ENCODE peak calls at places on chromosomes 1 and 21, in five cellular contexts. One of them, this sample, is unnamed.

GRCh38 chr1:244397086-244397485 is 54.6 kb downstream of the ADSS2 start:
- DNase-seq in tibial nerve: no peak
- DNase-seq in A549: no peak
- DNase-seq in esophagus muscularis mucosa: no peak
- DNase-seq in stomach: no peak
- DNase-seq in this sample: no peak

GRCh38 chr1:61741682-61742619 is at the start of gene PATJ:
- DNase-seq in esophagus muscularis mucosa: no peak
- DNase-seq in stomach: peak
- DNase-seq in A549: peak
- DNase-seq in tibial nerve: peak
- DNase-seq in this sample: peak

GRCh38 chr1:206909167-206909882 is 12.1 kb downstream of the IL24 start:
- DNase-seq in esophagus muscularis mucosa: no peak
- DNase-seq in tibial nerve: peak
- DNase-seq in A549: peak
- DNase-seq in stomach: peak
- DNase-seq in this sample: peak

GRCh38 chr1:201466492-201466891 is 2.5 kb downstream of the PHLDA3 start:
- DNase-seq in esophagus muscularis mucosa: no peak
- DNase-seq in tibial nerve: no peak
- DNase-seq in stomach: peak
- DNase-seq in A549: no peak
- DNase-seq in this sample: peak

GRCh38 chr1:54604572-54605370 is 18.6 kb downstream of the FAM151A start:
- DNase-seq in A549: no peak
- DNase-seq in stomach: no peak
- DNase-seq in esophagus muscularis mucosa: no peak
- DNase-seq in tibial nerve: no peak
- DNase-seq in this sample: no peak

GRCh38 chr1:215507119-215507518 is 60.0 kb upstream of the KCTD3 start:
- DNase-seq in A549: no peak
- DNase-seq in stomach: no peak
- DNase-seq in esophagus muscularis mucosa: no peak
- DNase-seq in tibial nerve: no peak
- DNase-seq in this sample: no peak

GRCh38 chr1:12424150-12424549 is 193.9 kb downstream of the DHRS3 start:
- DNase-seq in stomach: no peak
- DNase-seq in tibial nerve: no peak
- DNase-seq in A549: no peak
- DNase-seq in esophagus muscularis mucosa: no peak
- DNase-seq in this sample: no peak

GRCh38 chr1:87953732-87954344 is 625.2 kb downstream of the LMO4 start:
- DNase-seq in esophagus muscularis mucosa: no peak
- DNase-seq in tibial nerve: peak
- DNase-seq in stomach: peak
- DNase-seq in A549: peak
- DNase-seq in this sample: peak

GRCh38 chr1:25837253-25837875 is 17.6 kb downstream of the MTFR1L start:
- DNase-seq in A549: peak
- DNase-seq in stomach: no peak
- DNase-seq in esophagus muscularis mucosa: no peak
- DNase-seq in tibial nerve: no peak
- DNase-seq in this sample: no peak

GRCh38 chr1:207997486-207998268 is 86.8 kb upstream of the CD34 start:
- DNase-seq in A549: peak
- DNase-seq in stomach: peak
- DNase-seq in tibial nerve: peak
- DNase-seq in esophagus muscularis mucosa: peak
- DNase-seq in this sample: peak

GRCh38 chr1:167776151-167776550 is 54.4 kb downstream of the MPZL1 start:
- DNase-seq in esophagus muscularis mucosa: peak
- DNase-seq in stomach: no peak
- DNase-seq in tibial nerve: no peak
- DNase-seq in A549: no peak
- DNase-seq in this sample: no peak

GRCh38 chr1:94332952-94333351 is 85.2 kb upstream of the ABCD3 start:
- DNase-seq in esophagus muscularis mucosa: no peak
- DNase-seq in tibial nerve: no peak
- DNase-seq in stomach: no peak
- DNase-seq in A549: no peak
- DNase-seq in this sample: no peak

GRCh38 chr21:46604329-46604974 is 430 bp downstream of the S100B start:
- DNase-seq in stomach: no peak
- DNase-seq in tibial nerve: no peak
- DNase-seq in esophagus muscularis mucosa: no peak
- DNase-seq in A549: no peak
- DNase-seq in this sample: no peak

GRCh38 chr1:18302788-18303413 is 177.8 kb upstream of the KLHDC7A start:
- DNase-seq in A549: no peak
- DNase-seq in stomach: no peak
- DNase-seq in tibial nerve: no peak
- DNase-seq in esophagus muscularis mucosa: no peak
- DNase-seq in this sample: no peak

GRCh38 chr1:109807822-109808680 is 44.3 kb upstream of the EPS8L3 start:
- DNase-seq in A549: peak
- DNase-seq in stomach: no peak
- DNase-seq in tibial nerve: no peak
- DNase-seq in esophagus muscularis mucosa: no peak
- DNase-seq in this sample: no peak

GRCh38 chr1:246117066-246117791 is 389.9 kb downstream of the SMYD3 start:
- DNase-seq in esophagus muscularis mucosa: no peak
- DNase-seq in A549: peak
- DNase-seq in stomach: peak
- DNase-seq in tibial nerve: no peak
- DNase-seq in this sample: peak

GRCh38 chr1:17230671-17231310 is 18.1 kb upstream of the PADI3 start:
- DNase-seq in tibial nerve: no peak
- DNase-seq in esophagus muscularis mucosa: no peak
- DNase-seq in stomach: no peak
- DNase-seq in A549: no peak
- DNase-seq in this sample: no peak

GRCh38 chr1:28160677-28161328 is 15.7 kb downstream of the PTAFR start:
- DNase-seq in esophagus muscularis mucosa: no peak
- DNase-seq in stomach: no peak
- DNase-seq in A549: no peak
- DNase-seq in tibial nerve: no peak
- DNase-seq in this sample: peak

GRCh38 chr1:69569983-69570755 is 2.4 kb downstream of the LRRC7 start:
- DNase-seq in tibial nerve: no peak
- DNase-seq in esophagus muscularis mucosa: no peak
- DNase-seq in stomach: no peak
- DNase-seq in A549: no peak
- DNase-seq in this sample: no peak

GRCh38 chr1:205832326-205832751 is 17.6 kb downstream of the PM20D1 start:
- DNase-seq in esophagus muscularis mucosa: no peak
- DNase-seq in A549: no peak
- DNase-seq in stomach: no peak
- DNase-seq in tibial nerve: no peak
- DNase-seq in this sample: no peak

GRCh38 chr1:117590273-117590925 is 15.4 kb upstream of the TENT5C start:
- DNase-seq in esophagus muscularis mucosa: no peak
- DNase-seq in stomach: peak
- DNase-seq in A549: no peak
- DNase-seq in tibial nerve: no peak
- DNase-seq in this sample: no peak

GRCh38 chr1:74498901-74499300 is 13.5 kb downstream of the LRRC53 start:
- DNase-seq in esophagus muscularis mucosa: no peak
- DNase-seq in A549: no peak
- DNase-seq in stomach: no peak
- DNase-seq in tibial nerve: no peak
- DNase-seq in this sample: no peak

GRCh38 chr21:42618713-42619112 is 34.7 kb upstream of the PDE9A start:
- DNase-seq in tibial nerve: no peak
- DNase-seq in A549: no peak
- DNase-seq in esophagus muscularis mucosa: no peak
- DNase-seq in stomach: no peak
- DNase-seq in this sample: no peak

GRCh38 chr1:15071936-15072335 is 81.6 kb upstream of the TMEM51 start:
- DNase-seq in esophagus muscularis mucosa: no peak
- DNase-seq in tibial nerve: no peak
- DNase-seq in A549: no peak
- DNase-seq in stomach: no peak
- DNase-seq in this sample: no peak

GRCh38 chr1:116485976-116486375 is 84.8 kb downstream of the CD58 start:
- DNase-seq in esophagus muscularis mucosa: no peak
- DNase-seq in tibial nerve: no peak
- DNase-seq in stomach: no peak
- DNase-seq in A549: no peak
- DNase-seq in this sample: no peak

GRCh38 chr1:944341-945325 is 14.4 kb downstream of the NOC2L start:
- DNase-seq in stomach: no peak
- DNase-seq in tibial nerve: no peak
- DNase-seq in A549: peak
- DNase-seq in esophagus muscularis mucosa: no peak
- DNase-seq in this sample: no peak

GRCh38 chr1:55447488-55447887 is 232.3 kb upstream of the USP24 start:
- DNase-seq in A549: peak
- DNase-seq in tibial nerve: no peak
- DNase-seq in esophagus muscularis mucosa: no peak
- DNase-seq in stomach: no peak
- DNase-seq in this sample: no peak

GRCh38 chr1:157512036-157512969 is 40.0 kb downstream of the FCRL5 start:
- DNase-seq in A549: no peak
- DNase-seq in esophagus muscularis mucosa: no peak
- DNase-seq in stomach: no peak
- DNase-seq in tibial nerve: no peak
- DNase-seq in this sample: no peak

GRCh38 chr1:10658396-10659066 is 137.9 kb downstream of the CASZ1 start:
- DNase-seq in stomach: no peak
- DNase-seq in A549: no peak
- DNase-seq in esophagus muscularis mucosa: no peak
- DNase-seq in tibial nerve: no peak
- DNase-seq in this sample: no peak

GRCh38 chr21:28932717-28933116 is 60.0 kb downstream of the LTN1 start:
- DNase-seq in esophagus muscularis mucosa: no peak
- DNase-seq in tibial nerve: no peak
- DNase-seq in stomach: no peak
- DNase-seq in A549: no peak
- DNase-seq in this sample: no peak

GRCh38 chr1:119475866-119476439 is 31.1 kb upstream of the HSD3B1 start:
- DNase-seq in A549: peak
- DNase-seq in stomach: peak
- DNase-seq in tibial nerve: peak
- DNase-seq in esophagus muscularis mucosa: peak
- DNase-seq in this sample: peak

GRCh38 chr21:45286671-45287437 is 841 bp downstream of the POFUT2 start:
- DNase-seq in tibial nerve: peak
- DNase-seq in stomach: peak
- DNase-seq in A549: no peak
- DNase-seq in esophagus muscularis mucosa: no peak
- DNase-seq in this sample: peak

GRCh38 chr21:45897191-45898027 is 84.2 kb upstream of the COL6A1 start:
- DNase-seq in stomach: no peak
- DNase-seq in tibial nerve: no peak
- DNase-seq in A549: no peak
- DNase-seq in esophagus muscularis mucosa: no peak
- DNase-seq in this sample: no peak

GRCh38 chr1:234607091-234608025 is 2.6 kb downstream of the IRF2BP2 start:
- DNase-seq in tibial nerve: no peak
- DNase-seq in A549: peak
- DNase-seq in esophagus muscularis mucosa: no peak
- DNase-seq in stomach: peak
- DNase-seq in this sample: peak

GRCh38 chr1:37704966-37705365 is 12.7 kb downstream of the CDCA8 start:
- DNase-seq in A549: no peak
- DNase-seq in esophagus muscularis mucosa: no peak
- DNase-seq in stomach: no peak
- DNase-seq in tibial nerve: no peak
- DNase-seq in this sample: no peak

DNA sequence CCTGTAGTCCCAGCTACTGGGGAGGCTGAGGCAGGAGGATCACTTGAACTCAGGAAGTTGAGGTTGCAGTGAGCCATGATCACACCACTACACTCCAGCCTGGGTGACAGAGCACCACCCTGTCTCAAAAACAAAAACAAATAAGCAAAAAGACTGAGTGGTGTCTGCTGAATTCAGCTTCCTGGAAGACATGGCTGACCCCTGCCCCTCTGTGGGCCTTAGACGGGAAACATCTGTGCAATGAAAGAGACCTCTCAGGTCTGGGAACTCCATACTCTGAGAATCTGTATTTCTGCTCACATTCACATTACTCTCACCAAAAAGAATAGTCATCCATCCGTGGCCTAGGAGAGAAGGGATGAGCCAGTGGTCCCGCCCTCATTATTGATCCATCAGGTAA is 2.0 kb downstream of the HTR1D start:
- DNase-seq in tibial nerve: no peak
- DNase-seq in esophagus muscularis mucosa: no peak
- DNase-seq in A549: no peak
- DNase-seq in stomach: no peak
- DNase-seq in this sample: no peak
- H3K4me3 ChIP-seq in tibial nerve: no peak
- H3K4me3 ChIP-seq in esophagus muscularis mucosa: no peak
- H3K4me3 ChIP-seq in A549: peak
- H3K4me3 ChIP-seq in stomach: no peak
- H3K4me3 ChIP-seq in this sample: no peak

GRCh38 chr1:229342305-229342901 is 444 bp downstream of the CCSAP start:
- DNase-seq in esophagus muscularis mucosa: no peak
- DNase-seq in tibial nerve: peak
- DNase-seq in A549: peak
- DNase-seq in stomach: peak
- DNase-seq in this sample: peak
- TF ChIP-seq EP300 in esophagus muscularis mucosa: no peak
- TF ChIP-seq EP300 in tibial nerve: peak
- TF ChIP-seq EP300 in A549: no peak
- TF ChIP-seq EP300 in stomach: no peak
- TF ChIP-seq EP300 in this sample: no peak

DNA sequence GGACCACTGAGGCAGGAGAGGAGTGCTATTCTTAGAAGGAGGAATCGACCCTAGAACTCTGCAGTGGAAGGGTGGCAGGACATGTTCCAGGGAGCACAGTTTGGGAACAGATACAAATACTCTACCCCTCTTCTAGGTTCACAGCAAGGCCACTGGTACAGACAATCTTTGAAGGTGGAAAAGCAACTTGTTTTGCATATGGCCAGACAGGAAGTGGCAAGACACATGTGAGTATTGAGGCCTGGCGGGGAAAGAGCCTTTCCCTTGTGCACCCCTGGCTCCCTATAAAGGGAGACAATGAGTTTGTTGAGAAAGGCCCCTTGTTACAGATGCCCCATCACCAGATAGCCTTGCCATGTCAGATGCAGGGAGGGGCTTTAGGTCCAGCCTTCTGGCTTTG is 17.8 kb downstream of the KIF2C start:
- DNase-seq in A549: no peak
- DNase-seq in esophagus muscularis mucosa: no peak
- DNase-seq in stomach: no peak
- DNase-seq in tibial nerve: no peak
- DNase-seq in this sample: no peak
- H3K27ac ChIP-seq in A549: no peak
- H3K27ac ChIP-seq in esophagus muscularis mucosa: no peak
- H3K27ac ChIP-seq in stomach: no peak
- H3K27ac ChIP-seq in tibial nerve: no peak
- H3K27ac ChIP-seq in this sample: no peak

GRCh38 chr1:230964896-230965295 is 13.8 kb downstream of the TTC13 start:
- DNase-seq in tibial nerve: no peak
- DNase-seq in A549: no peak
- DNase-seq in esophagus muscularis mucosa: no peak
- DNase-seq in stomach: no peak
- DNase-seq in this sample: no peak
- H3K4me3 ChIP-seq in tibial nerve: no peak
- H3K4me3 ChIP-seq in A549: no peak
- H3K4me3 ChIP-seq in esophagus muscularis mucosa: no peak
- H3K4me3 ChIP-seq in stomach: no peak
- H3K4me3 ChIP-seq in this sample: no peak

This sample was measured in transverse colon.